ENCODE peak calls at places on chromosomes 12 and 14, in nine cellular contexts. H, B, K, O, X, I, T, D and M are unnamed samples.

GRCh38 chr12:74066476-74066875 is 471.2 kb upstream of the ATXN7L3B start:
- DNase-seq in H (no peak), B (no peak), K (no peak), O (no peak), X (no peak), I (no peak), T (no peak), D (no peak), M (no peak)

GRCh38 chr12:57190037-57190436 is 26.6 kb upstream of the NXPH4 start:
- DNase-seq in H (peak), B (no peak), K (no peak), O (no peak), X (no peak), I (no peak), T (no peak), D (no peak), M (no peak)

GRCh38 chr12:85688837-85689236 is 147.4 kb downstream of the RASSF9 start:
- DNase-seq in H (no peak), B (no peak), K (no peak), O (no peak), X (no peak), I (no peak), T (no peak), D (no peak), M (no peak)

GRCh38 chr12:75878382-75878720 is 153.2 kb downstream of the PHLDA1 start:
- DNase-seq in H (no peak), B (no peak), K (no peak), O (no peak), X (no peak), I (no peak), T (no peak), D (no peak), M (no peak)

GRCh38 chr14:72524230-72524629 is 369.7 kb downstream of the DPF3 start:
- DNase-seq in H (no peak), B (no peak), K (no peak), O (no peak), X (no peak), I (no peak), T (no peak), D (no peak), M (no peak)

GRCh38 chr12:62250671-62251608 is 9.3 kb upstream of the USP15 start:
- DNase-seq in H (no peak), B (no peak), K (no peak), O (no peak), X (no peak), I (no peak), T (no peak), D (no peak), M (peak)

GRCh38 chr14:41051801-41052200 is 554.9 kb upstream of the LRFN5 start:
- DNase-seq in H (no peak), B (no peak), K (no peak), O (no peak), X (no peak), I (no peak), T (no peak), D (no peak), M (no peak)

GRCh38 chr14:64812412-64812811 is 67.3 kb downstream of the SPTB start:
- DNase-seq in H (no peak), B (no peak), K (no peak), O (no peak), X (no peak), I (no peak), T (no peak), D (no peak), M (no peak)